ENCODE peak calls at places on chromosome 15, in five cellular contexts. P is CD8-positive, alpha-beta memory T cell; V is CD8-positive, alpha-beta T cell; F is AG04450; L is psoas muscle. Q is an unnamed sample.

GRCh38 chr15:46304320-46304719 is 669.5 kb downstream of the SQOR start:
- DNase-seq in P (no peak), V (no peak), F (no peak), L (no peak), Q (peak; percentile 57)

GRCh38 chr15:64875641-64876223 is 34.0 kb downstream of the PLEKHO2 start:
- DNase-seq in P (no peak), V (no peak), F (no peak), L (peak; percentile 3), Q (no peak)

GRCh38 chr15:63918901-63919348 is 85.2 kb upstream of the HERC1 start:
- DNase-seq in P (no peak), V (no peak), F (no peak), L (no peak), Q (no peak)

GRCh38 chr15:80798911-80799310 is 19.7 kb downstream of the CEMIP start:
- DNase-seq in P (no peak), V (no peak), F (no peak), L (no peak), Q (no peak)

GRCh38 chr15:44584162-44584749 is 47.3 kb downstream of the EIF3J start:
- DNase-seq in P (peak; percentile 21), V (peak; percentile 37), F (no peak), L (no peak), Q (peak; percentile 53)

GRCh38 chr15:88848203-88848602 is 45.0 kb downstream of the ACAN start:
- DNase-seq in P (no peak), V (no peak), F (no peak), L (no peak), Q (no peak)

GRCh38 chr15:29322407-29322806 is 52.8 kb upstream of the NSMCE3 start:
- DNase-seq in P (no peak), V (no peak), F (no peak), L (no peak), Q (no peak)

GRCh38 chr15:32100286-32100685 is 70.0 kb downstream of the CHRNA7 start:
- DNase-seq in P (no peak), V (no peak), F (no peak), L (no peak), Q (no peak)

GRCh38 chr15:88586401-88587162 is 34.6 kb upstream of the AEN start:
- DNase-seq in P (no peak), V (no peak), F (no peak), L (no peak), Q (no peak)

GRCh38 chr15:55552926-55553325 is 35.2 kb downstream of the PYGO1 start:
- DNase-seq in P (no peak), V (no peak), F (peak; percentile 41), L (peak; percentile 52), Q (no peak)

GRCh38 chr15:42832577-42832976 is 88.0 kb downstream of the TTBK2 start:
- DNase-seq in P (no peak), V (no peak), F (peak; percentile 8), L (no peak), Q (no peak)

GRCh38 chr15:60162911-60163310 is 158.8 kb downstream of the FOXB1 start:
- DNase-seq in P (no peak), V (no peak), F (no peak), L (no peak), Q (no peak)

GRCh38 chr15:31239409-31239808 is 87.2 kb upstream of the KLF13 start:
- DNase-seq in P (no peak), V (no peak), F (no peak), L (no peak), Q (no peak)

GRCh38 chr15:51290720-51291119 is 47.7 kb downstream of the CYP19A1 start:
- DNase-seq in P (no peak), V (no peak), F (no peak), L (no peak), Q (no peak)

GRCh38 chr15:57534279-57534678 is 57.4 kb upstream of the MYZAP start:
- DNase-seq in P (no peak), V (no peak), F (no peak), L (no peak), Q (peak; percentile 15)

GRCh38 chr15:70451861-70452653 is 311.3 kb downstream of the UACA start:
- DNase-seq in P (no peak), V (no peak), F (no peak), L (no peak), Q (no peak)

GRCh38 chr15:89904519-89904918 is 8.2 kb downstream of the ARPIN start:
- DNase-seq in P (no peak), V (no peak), F (no peak), L (no peak), Q (no peak)

GRCh38 chr15:85128636-85129035 is 147.0 kb downstream of the PDE8A start:
- DNase-seq in P (no peak), V (no peak), F (no peak), L (no peak), Q (no peak)

GRCh38 chr15:65174491-65174890 is 10.7 kb downstream of the CLPX start:
- DNase-seq in P (no peak), V (no peak), F (no peak), L (no peak), Q (no peak)

GRCh38 chr15:41811432-41812195 is 16.3 kb upstream of the JMJD7 start:
- DNase-seq in P (peak; percentile 73), V (peak; percentile 57), F (peak; percentile 71), L (peak; percentile 91), Q (peak; percentile 65)

GRCh38 chr15:94231728-94232086 is 346 bp downstream of the MCTP2 start:
- DNase-seq in P (no peak), V (no peak), F (no peak), L (peak; percentile 46), Q (no peak)

GRCh38 chr15:101810905-101811304 is 1.1 kb upstream of the OR4F15 start:
- DNase-seq in P (no peak), V (no peak), F (no peak), L (no peak), Q (peak; percentile 14)

GRCh38 chr15:31335991-31336942 is 9.6 kb downstream of the KLF13 start:
- DNase-seq in P (no peak), V (no peak), F (no peak), L (no peak), Q (no peak)

GRCh38 chr15:90637693-90638092 is 79.5 kb upstream of the BLM start:
- DNase-seq in P (no peak), V (no peak), F (no peak), L (no peak), Q (no peak)

GRCh38 chr15:90762109-90762508 is 45.0 kb downstream of the BLM start:
- DNase-seq in P (no peak), V (no peak), F (no peak), L (peak; percentile 88), Q (no peak)

DNA sequence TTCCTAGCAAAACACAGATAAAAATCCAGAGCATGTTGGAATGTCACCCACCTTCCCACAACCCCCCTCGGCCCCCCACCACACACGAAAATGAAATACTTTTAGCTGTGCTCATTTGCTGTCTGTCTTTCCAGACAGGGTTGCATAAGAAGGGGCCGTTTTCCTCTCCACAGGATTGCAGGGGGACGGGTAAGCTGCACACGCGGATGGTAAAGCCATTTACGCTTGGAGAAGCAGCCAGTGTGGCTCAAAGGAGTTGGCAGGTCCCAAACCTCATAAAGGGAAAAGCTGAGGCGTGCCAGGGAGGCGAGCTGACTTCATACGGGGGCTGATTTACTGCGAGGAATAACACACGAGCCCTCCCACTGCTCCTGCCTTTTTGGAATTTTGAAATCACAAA is 47.4 kb upstream of the ITGA11 start:
- DNase-seq in P (no peak), V (no peak), F (peak; percentile 24), L (peak; percentile 76), Q (no peak)
- H3K4me3 ChIP-seq in P (no peak overlapping the region), V (no peak overlapping the region), F (no peak overlapping the region), L (no peak overlapping the region), Q (no peak overlapping the region)

GRCh38 chr15:62145015-62145735 is 19.9 kb downstream of the C2CD4B start:
- DNase-seq in P (no peak), V (no peak), F (no peak), L (no peak), Q (no peak)

GRCh38 chr15:62142736-62143135 is 22.3 kb downstream of the C2CD4B start:
- DNase-seq in P (no peak), V (no peak), F (no peak), L (no peak), Q (no peak)

GRCh38 chr15:62141200-62141599 is 23.9 kb downstream of the C2CD4B start:
- DNase-seq in P (no peak), V (no peak), F (no peak), L (no peak), Q (peak; percentile 58)

GRCh38 chr15:62138124-62138523 is 27.0 kb downstream of the C2CD4B start:
- DNase-seq in P (no peak), V (no peak), F (peak; percentile 21), L (no peak), Q (no peak)

DNA sequence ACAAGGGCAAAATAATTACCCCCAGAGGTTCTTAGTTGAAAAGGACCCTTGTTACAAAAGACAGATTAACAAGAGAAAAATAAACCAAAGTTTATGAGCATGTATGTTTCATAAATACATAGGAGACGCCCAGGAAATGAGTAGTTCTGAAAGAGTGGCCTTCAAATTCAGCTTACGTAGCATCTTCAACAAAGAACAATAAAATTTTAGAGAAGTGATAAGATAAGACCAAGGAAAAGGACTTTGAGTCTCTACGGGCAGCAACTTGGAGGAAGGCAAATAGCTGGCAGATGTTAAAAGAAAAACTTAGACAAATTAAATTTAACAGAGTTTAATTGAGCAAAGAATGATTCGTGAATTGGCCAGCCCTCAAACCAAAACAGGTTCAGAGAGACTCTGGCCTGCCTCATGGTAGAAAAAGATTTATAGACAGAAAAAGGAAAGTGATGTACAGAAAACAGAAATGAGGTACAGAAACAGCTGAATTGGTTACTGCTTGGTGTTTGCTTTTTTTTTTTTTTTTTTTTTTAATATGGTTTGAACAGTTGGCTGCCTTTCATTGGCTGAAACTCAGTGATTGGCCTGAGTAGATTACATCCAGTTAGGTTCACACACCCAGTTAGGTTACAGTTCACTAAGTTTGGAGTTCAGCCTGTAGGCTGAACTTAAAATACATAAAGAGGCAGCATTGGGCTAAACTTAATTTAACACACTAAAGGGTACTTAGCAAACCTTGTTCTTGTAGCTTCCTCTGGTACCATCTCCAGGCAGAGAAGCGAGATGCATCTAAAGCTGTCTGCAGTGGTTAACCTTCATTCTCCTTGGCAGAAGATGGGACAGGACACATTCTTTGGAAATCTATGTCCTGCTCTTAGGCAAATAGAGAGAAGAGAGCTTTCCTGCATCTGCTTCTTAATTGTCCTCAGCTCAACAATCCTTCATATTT is 23.2 kb downstream of the C2CD4B start:
- DNase-seq in P (no peak), V (no peak), F (no peak), L (no peak), Q (no peak)
- H3K4me3 ChIP-seq in P (no peak overlapping the region), V (no peak overlapping the region), F (no peak overlapping the region), L (no peak overlapping the region), Q (no peak overlapping the region)

DNA sequence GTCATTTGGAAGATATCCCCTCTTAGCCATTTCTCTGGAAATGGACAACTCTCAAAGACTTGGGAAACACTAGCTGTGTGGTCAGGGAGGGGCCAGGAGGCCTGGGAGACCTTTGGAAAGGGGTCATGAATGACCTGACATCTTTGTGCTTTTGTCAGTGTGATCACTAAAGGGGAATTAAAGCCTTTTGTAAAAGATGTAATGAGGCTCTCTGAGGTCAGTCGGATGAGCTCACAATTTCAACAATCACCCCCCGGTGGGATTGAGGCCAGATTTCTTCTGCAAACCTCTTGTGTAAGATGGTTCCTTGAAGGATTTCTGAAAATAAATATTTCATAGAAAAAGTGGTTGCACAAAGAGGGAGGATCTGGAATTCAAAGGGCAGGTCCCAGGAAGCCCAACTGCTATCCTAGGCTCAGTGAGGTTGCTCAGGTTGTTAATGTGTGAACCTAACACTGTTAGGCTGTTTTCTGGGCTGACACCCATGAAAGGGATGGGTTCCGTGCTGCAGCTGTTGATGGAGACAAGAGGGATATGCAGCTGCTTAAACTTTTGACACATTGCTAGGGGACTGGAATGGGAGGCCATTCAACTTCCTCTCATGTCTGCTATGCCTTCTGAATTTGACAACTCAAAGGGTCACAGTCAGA is 198.2 kb upstream of the NR2E3 start:
- DNase-seq in P (no peak), V (no peak), F (no peak), L (peak; percentile 63), Q (no peak)
- H3K4me3 ChIP-seq in P (no peak overlapping the region), V (no peak overlapping the region), F (no peak overlapping the region), L (no peak overlapping the region), Q (no peak overlapping the region)

GRCh38 chr15:40103864-40104271 is 4.8 kb downstream of the BMF start:
- DNase-seq in P (no peak), V (no peak), F (no peak), L (no peak), Q (no peak)
- H3K4me3 ChIP-seq in P (no peak overlapping the region), V (no peak overlapping the region), F (peak overlapping the region; percentile 1), L (peak overlapping the region; percentile 39), Q (no peak overlapping the region)

Q was measured in Jurkat, Clone E6-1.